ENCODE peak calls at places on chromosome 19, in four cellular contexts. N is GM23248; P is CD4-positive, alpha-beta T cell; Y is heart right ventricle. F is an unnamed sample.

GRCh38 chr19:44552324-44552723 is 22.8 kb upstream of the CEACAM20 start:
- DNase-seq in N (peak), P (no peak), Y (peak), F (peak)

GRCh38 chr19:2984196-2984490 is 6.8 kb downstream of the TLE6 start:
- DNase-seq in N (peak), Y (no peak), P (no peak), F (no peak)

GRCh38 chr19:2612619-2613249 is 89.8 kb downstream of the GNG7 start:
- DNase-seq in N (no peak), P (no peak), Y (no peak), F (no peak)

GRCh38 chr19:30272554-30272953 is 99.6 kb upstream of the ZNF536 start:
- DNase-seq in Y (no peak), P (no peak), N (no peak), F (no peak)

GRCh38 chr19:1411255-1412191 is 4.1 kb downstream of the DAZAP1 start:
- DNase-seq in Y (peak), N (peak), P (no peak), F (no peak)

GRCh38 chr19:41792513-41793413 is 3.6 kb upstream of the CEACAM3 start:
- DNase-seq in Y (peak), N (peak), P (peak), F (peak)

GRCh38 chr19:53519431-53519830 is 18.5 kb upstream of the ZNF331 start:
- DNase-seq in N (peak), P (no peak), Y (no peak), F (no peak)

GRCh38 chr19:664913-665443 is 2.0 kb upstream of the RNF126 start:
- DNase-seq in Y (peak), N (peak), P (peak), F (peak)

GRCh38 chr19:35116085-35116801 is 620 bp downstream of the FXYD3 start:
- DNase-seq in P (no peak), N (no peak), Y (no peak), F (no peak)
- H3K27ac ChIP-seq in P (no peak), N (no peak), Y (no peak), F (no peak)

GRCh38 chr19:31718898-31719297 is 369.7 kb upstream of the TSHZ3 start:
- DNase-seq in N (no peak), P (no peak), Y (no peak), F (peak)

GRCh38 chr19:31717316-31717715 is 368.1 kb upstream of the TSHZ3 start:
- DNase-seq in P (no peak), N (no peak), Y (no peak), F (no peak)

GRCh38 chr19:31715249-31715944 is 366.2 kb upstream of the TSHZ3 start:
- DNase-seq in P (no peak), N (no peak), Y (no peak), F (no peak)

DNA sequence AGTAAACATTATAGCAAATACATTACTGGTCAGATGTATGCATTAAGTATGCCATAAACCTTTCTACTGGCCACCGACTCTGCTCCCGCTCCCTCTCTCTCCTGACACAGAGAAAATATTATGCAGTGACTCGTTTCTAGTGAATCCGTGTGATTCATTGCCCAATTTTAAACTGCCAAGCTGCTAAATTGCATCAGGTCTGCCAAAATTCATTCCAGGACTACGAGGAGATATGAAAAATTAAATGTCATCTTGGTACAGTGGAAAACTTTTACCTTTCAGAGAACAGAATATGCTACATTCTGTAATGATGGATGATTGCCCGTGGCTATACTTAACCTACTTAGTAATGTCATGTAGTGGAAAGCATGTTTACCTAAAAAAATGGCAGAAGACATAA is 368.8 kb upstream of the TSHZ3 start:
- DNase-seq in N (peak), P (no peak), Y (no peak), F (no peak)
- H3K27ac ChIP-seq in N (no peak), P (no peak), Y (no peak), F (no peak)

DNA sequence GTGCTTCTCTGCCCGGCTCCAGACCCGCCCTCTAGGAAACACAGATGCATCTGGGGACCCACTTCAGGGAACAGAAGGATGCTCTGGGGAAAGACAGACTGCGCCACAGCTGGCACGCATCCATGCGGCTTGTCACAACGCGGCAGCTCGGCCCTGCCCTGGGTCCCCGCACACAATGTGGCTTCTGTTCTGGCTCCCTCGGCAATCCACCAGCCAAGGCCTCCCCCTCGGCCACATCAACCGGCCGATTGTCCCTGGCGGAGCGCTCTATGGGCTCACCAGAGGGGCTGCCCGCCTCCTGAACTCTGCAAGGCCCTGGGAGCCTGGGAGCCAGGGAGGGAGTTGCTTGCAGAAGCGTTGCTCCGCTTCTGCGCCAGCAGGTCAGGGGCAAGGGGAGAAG is 38.1 kb downstream of the MLLT1 start:
- DNase-seq in P (no peak), N (no peak), Y (peak), F (no peak)
- H3K27ac ChIP-seq in P (no peak), N (no peak), Y (peak), F (no peak)

DNA sequence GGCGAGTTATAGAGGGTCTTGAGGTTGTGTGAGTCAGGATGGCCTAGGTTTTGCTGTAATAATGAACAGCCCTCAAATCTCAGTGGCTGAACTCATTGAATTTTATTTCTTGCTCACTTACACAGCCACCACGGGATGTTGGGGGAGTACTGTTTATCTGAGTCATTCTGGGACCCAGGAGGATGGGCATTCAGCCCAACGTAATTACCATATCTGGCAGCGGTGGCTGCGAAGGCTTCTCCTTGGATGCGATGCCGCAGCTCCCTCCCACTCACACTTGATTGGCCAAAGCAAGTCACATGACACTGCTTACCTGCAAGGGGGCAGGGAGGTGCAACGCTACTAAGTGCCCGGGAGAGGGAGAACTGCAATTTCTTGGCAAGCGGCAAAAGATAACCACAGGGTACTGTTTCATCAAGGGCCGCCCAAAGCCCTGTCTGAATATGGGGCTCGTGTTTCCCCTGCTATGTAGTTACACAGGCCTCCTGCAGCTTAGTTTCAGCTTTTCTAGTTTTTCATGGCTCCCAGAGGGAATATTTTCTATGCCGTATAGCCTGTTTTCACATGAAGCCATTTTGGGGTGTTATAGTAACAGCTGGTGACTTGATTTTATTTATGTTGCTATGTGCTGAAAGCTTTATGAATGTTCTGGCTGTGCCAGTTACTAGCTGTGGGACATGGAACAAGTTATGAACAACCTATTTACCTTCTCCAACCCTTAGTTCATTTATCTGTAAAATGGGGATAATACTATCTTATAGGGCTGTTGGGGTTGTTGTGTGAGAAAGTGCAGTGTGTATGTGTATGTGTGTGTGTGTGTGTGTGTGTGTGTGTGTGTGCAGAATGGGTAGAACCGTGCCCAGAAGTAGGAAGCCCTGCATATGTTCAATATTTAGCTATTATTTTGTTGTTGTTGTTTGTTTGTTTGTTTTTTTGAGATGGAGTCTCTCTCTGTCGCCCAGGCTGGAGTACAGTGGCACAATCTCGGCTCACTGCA is 20.1 kb downstream of the ZSWIM9 start:
- DNase-seq in P (peak), N (no peak), Y (no peak), F (peak)
- H3K27ac ChIP-seq in P (no peak), N (no peak), Y (no peak), F (no peak)

GRCh38 chr19:46289724-46290619 is 6.9 kb upstream of the HIF3A start:
- DNase-seq in N (no peak), Y (no peak), P (no peak), F (no peak)
- H3K27ac ChIP-seq in N (peak), Y (peak), P (no peak), F (no peak)

GRCh38 chr19:37770985-37771384 is 8.4 kb downstream of the ZNF573 start:
- DNase-seq in N (no peak), P (no peak), Y (no peak), F (no peak)
- H3K27ac ChIP-seq in N (no peak), P (no peak), Y (no peak), F (no peak)

F was measured in SJSA1.